ENCODE peak calls at places on chromosomes 4 and X, in eight cellular contexts. Z is fibroblast of mammary gland, G is memory B cell, R is PC-3, F is aorta, M is heart right ventricle, K is HTR-8/SVneo, L is cardiac muscle cell. D is an unnamed sample.
A peak's percentile ranks its signal among the peaks of the same experiment; 100 is the strongest.

GRCh38 chrX:117305168-117305766 is 811.3 kb downstream of the KLHL13 start:
- DNase-seq in Z (no peak), G (no peak), R (no peak), F (no peak), M (no peak), K (no peak), L (no peak), D (no peak)

GRCh38 chr4:182973421-182974340 is 56.5 kb upstream of the DCTD start:
- DNase-seq in Z (no peak), G (no peak), R (peak; percentile 5), F (no peak), M (no peak), K (no peak), L (no peak), D (no peak)

GRCh38 chr4:33709247-33709646 is 2535.1 kb downstream of the ARAP2 start:
- DNase-seq in Z (peak; percentile 87), G (no peak), R (no peak), F (no peak), M (no peak), K (no peak), L (no peak), D (no peak)

GRCh38 chrX:134418317-134419113 is 41.5 kb upstream of the HPRT1 start:
- DNase-seq in Z (no peak), G (no peak), R (no peak), F (no peak), M (no peak), K (no peak), L (no peak), D (no peak)

GRCh38 chrX:142134533-142134932 is 70.6 kb downstream of the MAGEC2 start:
- DNase-seq in Z (no peak), G (no peak), R (no peak), F (no peak), M (no peak), K (no peak), L (no peak), D (no peak)

GRCh38 chr4:187128971-187129370 is 405.3 kb upstream of the FAT1 start:
- DNase-seq in Z (peak; percentile 5), G (no peak), R (peak; percentile 36), F (no peak), M (no peak), K (peak; percentile 52), L (no peak), D (no peak)

GRCh38 chrX:119734897-119735339 is 23.5 kb upstream of the SOWAHD start:
- DNase-seq in Z (no peak), G (no peak), R (no peak), F (peak; percentile 80), M (peak; percentile 67), K (no peak), L (no peak), D (no peak)

GRCh38 chrX:6693051-6693450 is 158.1 kb upstream of the VCX3A start:
- DNase-seq in Z (no peak), G (no peak), R (no peak), F (no peak), M (no peak), K (no peak), L (no peak), D (no peak)

GRCh38 chrX:37912286-37912685 is 64.9 kb upstream of the DYNLT3 start:
- DNase-seq in Z (no peak), G (no peak), R (peak; percentile 38), F (no peak), M (no peak), K (no peak), L (no peak), D (no peak)

GRCh38 chr4:105967058-105967658 is 71.9 kb downstream of the NPNT start:
- DNase-seq in Z (no peak), G (no peak), R (no peak), F (no peak), M (peak; percentile 9), K (no peak), L (no peak), D (no peak)

GRCh38 chr4:151797131-151797530 is 36.3 kb upstream of the GATB start:
- DNase-seq in Z (no peak), G (no peak), R (peak; percentile 34), F (no peak), M (no peak), K (no peak), L (no peak), D (no peak)

GRCh38 chrX:68504237-68504636 is 5.4 kb downstream of the YIPF6 start:
- DNase-seq in Z (peak; percentile 92), G (no peak), R (peak; percentile 75), F (no peak), M (no peak), K (no peak), L (no peak), D (peak; percentile 31)

GRCh38 chr4:82710202-82710929 is 88.2 kb downstream of the SCD5 start:
- DNase-seq in Z (no peak), G (no peak), R (no peak), F (no peak), M (no peak), K (no peak), L (no peak), D (no peak)

GRCh38 chr4:154490589-154491340 is 834 bp downstream of the DCHS2 start:
- DNase-seq in Z (no peak), G (peak; percentile 22), R (no peak), F (peak; percentile 77), M (peak; percentile 12), K (no peak), L (peak; percentile 23), D (peak; percentile 50)

GRCh38 chrX:122591546-122591945 is 592.5 kb upstream of the GRIA3 start:
- DNase-seq in Z (no peak), G (no peak), R (no peak), F (no peak), M (no peak), K (no peak), L (no peak), D (no peak)

GRCh38 chr4:20386001-20386740 is 134.5 kb downstream of the SLIT2 start:
- DNase-seq in Z (no peak), G (no peak), R (no peak), F (no peak), M (no peak), K (no peak), L (no peak), D (no peak)

GRCh38 chr4:173124209-173124865 is 44.3 kb upstream of the GALNT7 start:
- DNase-seq in Z (no peak), G (no peak), R (no peak), F (no peak), M (no peak), K (no peak), L (no peak), D (no peak)

GRCh38 chrX:69163936-69164741 is 1.1 kb downstream of the PJA1 start:
- DNase-seq in Z (no peak), G (no peak), R (no peak), F (no peak), M (peak; percentile 37), K (no peak), L (no peak), D (peak; percentile 17)

GRCh38 chr4:109414938-109415337 is 18.7 kb upstream of the SEC24B start:
- DNase-seq in Z (no peak), G (no peak), R (no peak), F (no peak), M (no peak), K (no peak), L (no peak), D (no peak)

GRCh38 chrX:15973299-15973698 is 118.7 kb upstream of the AP1S2 start:
- DNase-seq in Z (peak; percentile 54), G (no peak), R (peak; percentile 66), F (no peak), M (no peak), K (peak; percentile 44), L (peak; percentile 4), D (peak; percentile 46)

GRCh38 chr4:137226900-137227299 is 305.4 kb downstream of the PCDH18 start:
- DNase-seq in Z (peak; percentile 34), G (no peak), R (peak; percentile 55), F (no peak), M (no peak), K (peak; percentile 13), L (no peak), D (no peak)

GRCh38 chr4:83535520-83535944 is 376 bp upstream of the GPAT3 start:
- DNase-seq in Z (peak; percentile 87), G (peak; percentile 15), R (peak; percentile 81), F (peak; percentile 75), M (peak; percentile 36), K (peak; percentile 13), L (peak; percentile 36), D (peak; percentile 33)

GRCh38 chrX:13717697-13718483 is 16.5 kb downstream of the TRAPPC2 start:
- DNase-seq in Z (peak; percentile 76), G (no peak), R (no peak), F (peak; percentile 80), M (no peak), K (no peak), L (no peak), D (no peak)

GRCh38 chr4:88960576-88960975 is 96.4 kb downstream of the FAM13A start:
- DNase-seq in Z (no peak), G (no peak), R (no peak), F (no peak), M (no peak), K (no peak), L (no peak), D (no peak)

GRCh38 chr4:174789666-174790065 is 39.4 kb downstream of the GLRA3 start:
- DNase-seq in Z (peak; percentile 4), G (no peak), R (peak; percentile 30), F (no peak), M (no peak), K (peak; percentile 5), L (no peak), D (no peak)

GRCh38 chr4:53436251-53436650 is 58.8 kb downstream of the FIP1L1 start:
- DNase-seq in Z (peak; percentile 34), G (no peak), R (no peak), F (no peak), M (no peak), K (no peak), L (no peak), D (no peak)

GRCh38 chrX:97563531-97564133 is 679.9 kb downstream of the RPA4 start:
- DNase-seq in Z (peak; percentile 61), G (peak; percentile 15), R (peak; percentile 11), F (no peak), M (no peak), K (peak; percentile 0), L (no peak), D (peak; percentile 48)

GRCh38 chrX:153966841-153967535 is 4.6 kb downstream of the HCFC1 start:
- DNase-seq in Z (peak; percentile 49), G (no peak), R (no peak), F (no peak), M (no peak), K (no peak), L (no peak), D (no peak)

GRCh38 chr4:6929339-6929734 is 19.7 kb downstream of the TBC1D14 start:
- DNase-seq in Z (no peak), G (no peak), R (no peak), F (no peak), M (no peak), K (no peak), L (no peak), D (no peak)

GRCh38 chrX:63250253-63250868 is 100.8 kb downstream of the SPIN4 start:
- DNase-seq in Z (peak; percentile 86), G (peak; percentile 18), R (peak; percentile 85), F (no peak), M (no peak), K (peak; percentile 2), L (peak; percentile 81), D (peak; percentile 45)

GRCh38 chrX:6228720-6229119 is at the start of gene NLGN4X:
- DNase-seq in Z (no peak), G (no peak), R (no peak), F (no peak), M (no peak), K (no peak), L (peak; percentile 15), D (no peak)

GRCh38 chr4:87521757-87522374 is 7.3 kb downstream of the SPARCL1 start:
- DNase-seq in Z (peak; percentile 83), G (no peak), R (peak; percentile 89), F (no peak), M (no peak), K (no peak), L (no peak), D (no peak)

GRCh38 chrX:110226931-110227330 is 91.0 kb downstream of the AMMECR1 start:
- DNase-seq in Z (peak; percentile 33), G (no peak), R (peak; percentile 65), F (no peak), M (no peak), K (no peak), L (no peak), D (no peak)

D was measured in stimulated activated naive B cell treated with anti-CD40 and anti-IgM and Interleukin-4, amounts not matched to agents 10 μg/mL and 1 μg/mL and 100 μg/mL, for 72 hours.